ENCODE peak calls at places on chromosomes 6 and 20, in seven cellular contexts. K, S, H, M, I, N and W are unnamed samples.

GRCh38 chr6:158596861-158597260 is 37.0 kb downstream of the TMEM181 start:
- DNase-seq in K (no peak), I (no peak), S (no peak), N (no peak), M (no peak), H (no peak), W (no peak)

GRCh38 chr6:133814797-133815196 is 74.1 kb upstream of the TCF21 start:
- DNase-seq in I (no peak), N (no peak), S (peak), M (no peak), K (no peak), H (no peak), W (no peak)

GRCh38 chr6:100617633-100618348 is 153.1 kb upstream of the SIM1 start:
- DNase-seq in I (no peak), S (no peak), M (no peak), H (no peak), K (no peak), N (no peak), W (no peak)

GRCh38 chr20:13312300-13312699 is 91.2 kb downstream of the ISM1 start:
- DNase-seq in K (no peak), I (no peak), S (no peak), M (no peak), H (no peak), N (no peak), W (no peak)

GRCh38 chr20:10449270-10449669 is 14.2 kb downstream of the SLX4IP start:
- DNase-seq in K (no peak), H (no peak), S (no peak), N (no peak), I (no peak), M (no peak), W (no peak)

GRCh38 chr20:18986895-18987580 is 173.5 kb downstream of the SCP2D1 start:
- DNase-seq in K (no peak), S (no peak), M (no peak), H (no peak), N (no peak), I (no peak), W (no peak)

GRCh38 chr6:87155920-87156600 is 695 bp downstream of the ZNF292 start:
- DNase-seq in N (peak), H (peak), S (peak), I (no peak), K (peak), M (peak), W (peak)

GRCh38 chr6:110359554-110359953 is 1.4 kb upstream of the METTL24 start:
- DNase-seq in N (no peak), K (no peak), S (no peak), H (no peak), I (no peak), M (no peak), W (no peak)

GRCh38 chr6:113672691-113673149 is 184.4 kb upstream of the MARCKS start:
- DNase-seq in K (no peak), H (no peak), N (peak), S (peak), I (no peak), M (no peak), W (peak)

DNA sequence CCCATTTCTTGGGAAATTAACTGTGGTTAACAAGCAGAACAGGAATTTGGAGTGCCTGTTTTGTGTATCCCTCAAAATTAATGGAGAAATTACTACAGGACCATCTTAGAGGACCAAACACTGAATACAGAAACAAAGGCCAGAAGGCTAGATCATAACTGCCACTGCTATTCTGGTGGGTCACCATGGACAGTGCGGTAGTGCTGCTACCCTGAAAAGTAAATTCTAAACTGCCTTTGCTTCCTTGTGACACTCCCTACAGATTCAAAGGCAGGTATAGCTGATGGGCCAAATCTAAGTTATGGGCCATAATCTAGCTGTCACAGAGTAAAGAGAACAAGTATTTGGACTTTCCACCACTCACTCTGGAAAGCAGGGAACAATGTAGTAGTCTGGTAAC is 575.8 kb upstream of the ADGRB3 start:
- DNase-seq in S (no peak), H (no peak), K (no peak), M (no peak), I (no peak), N (no peak), W (no peak)
- H3K4me3 ChIP-seq in S (no peak), H (no peak), K (no peak), M (no peak), I (peak), N (no peak), W (no peak)

DNA sequence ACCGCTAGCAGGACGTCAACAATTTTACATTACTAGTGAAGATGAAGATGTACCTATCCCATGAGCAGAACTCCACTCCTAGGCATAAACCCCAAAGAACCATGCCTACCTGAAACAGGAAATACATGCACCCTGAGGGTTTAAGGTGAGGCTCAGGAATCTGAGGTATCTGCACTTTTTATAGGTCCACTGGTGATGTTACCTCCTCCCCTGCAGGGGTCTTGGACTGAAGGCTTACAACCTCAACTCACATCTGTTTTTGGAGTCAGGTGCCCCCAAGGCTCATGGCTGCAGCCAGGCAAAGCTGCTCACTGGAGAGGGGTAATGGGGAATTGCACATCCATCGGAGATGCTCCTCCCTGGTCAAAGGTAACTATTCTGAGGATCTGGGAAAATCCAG is 132.5 kb upstream of the TRAF3IP2 start:
- DNase-seq in M (no peak), H (no peak), I (no peak), S (peak), N (no peak), K (no peak), W (no peak)
- H3K27ac ChIP-seq in M (peak), H (no peak), I (no peak), S (no peak), N (no peak), K (no peak), W (no peak)

DNA sequence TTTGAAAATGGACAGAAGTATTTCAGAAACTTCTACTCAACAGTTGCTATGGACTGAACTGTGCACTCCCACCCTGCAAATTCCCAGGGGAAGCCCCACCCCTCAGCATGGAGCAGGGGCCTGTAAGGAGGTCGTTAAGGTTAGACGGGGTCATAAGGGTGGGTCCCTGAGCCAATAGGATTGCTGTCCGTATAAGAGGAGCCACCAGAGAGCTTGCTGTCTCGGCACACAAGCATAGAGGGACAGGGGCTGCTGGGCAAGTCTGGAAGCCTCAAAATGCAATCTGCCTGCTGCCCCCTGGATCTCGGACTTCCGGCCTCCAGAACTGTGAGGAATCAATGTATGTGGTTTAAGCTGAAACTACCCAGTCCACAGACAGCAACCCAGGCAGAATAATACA is 37.4 kb upstream of the AFDN start:
- DNase-seq in M (no peak), H (no peak), S (no peak), N (no peak), K (no peak), I (no peak), W (no peak)
- H3K4me3 ChIP-seq in M (no peak), H (no peak), S (no peak), N (no peak), K (no peak), I (no peak), W (no peak)

GRCh38 chr6:9606435-9607134 is 808.3 kb downstream of the TFAP2A start:
- DNase-seq in I (no peak), H (no peak), N (no peak), S (peak), M (no peak), K (no peak), W (no peak)

GRCh38 chr6:9611016-9611415 is 803.9 kb downstream of the TFAP2A start:
- DNase-seq in M (no peak), H (no peak), N (no peak), I (no peak), S (no peak), K (no peak), W (no peak)

GRCh38 chr6:9614778-9615177 is 800.1 kb downstream of the TFAP2A start:
- DNase-seq in S (no peak), M (no peak), N (no peak), I (no peak), H (no peak), K (no peak), W (no peak)

DNA sequence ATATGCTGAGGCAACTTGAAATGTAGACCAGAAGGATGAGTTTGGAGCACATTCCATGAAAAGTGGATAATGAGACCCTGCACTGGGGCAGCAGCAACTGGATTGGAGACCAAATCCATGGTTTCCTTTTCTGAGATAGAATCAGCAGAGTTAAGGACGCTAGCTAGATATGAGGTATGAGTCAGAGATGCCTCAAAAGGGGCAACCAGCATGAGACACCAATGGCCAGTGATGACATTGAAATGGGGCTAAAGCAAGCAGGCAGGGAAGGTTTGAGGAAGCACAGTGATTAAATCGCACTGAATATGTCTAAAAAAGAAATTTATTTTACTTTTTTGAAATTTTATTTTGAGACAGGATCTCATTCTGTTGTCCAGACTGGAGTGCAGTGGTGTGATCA is 802.4 kb downstream of the TFAP2A start:
- DNase-seq in S (no peak), M (no peak), N (no peak), H (no peak), I (no peak), K (no peak), W (no peak)
- H3K27ac ChIP-seq in S (no peak), M (no peak), N (no peak), H (no peak), I (no peak), K (no peak), W (no peak)

GRCh38 chr6:154511735-154512097 is 1.2 kb upstream of the CNKSR3 start:
- DNase-seq in K (no peak), M (no peak), N (no peak), H (no peak), I (no peak), S (no peak), W (no peak)

GRCh38 chr6:154508573-154509375 is 1.7 kb downstream of the CNKSR3 start:
- DNase-seq in N (no peak), I (no peak), H (no peak), M (no peak), K (no peak), S (no peak), W (peak)

GRCh38 chr6:154507209-154507898 is 3.1 kb downstream of the CNKSR3 start:
- DNase-seq in S (no peak), K (no peak), M (no peak), H (no peak), N (no peak), I (no peak), W (no peak)

GRCh38 chr6:154510144-154510905 is at the start of gene CNKSR3:
- DNase-seq in N (peak), M (peak), I (peak), K (peak), S (peak), H (peak), W (peak)

GRCh38 chr6:154509421-154510143 is 903 bp downstream of the CNKSR3 start:
- DNase-seq in K (peak), H (peak), N (peak), S (peak), I (peak), M (peak), W (peak)
- H3K4me3 ChIP-seq in K (peak), H (peak), N (peak), S (peak), I (peak), M (peak), W (peak)

DNA sequence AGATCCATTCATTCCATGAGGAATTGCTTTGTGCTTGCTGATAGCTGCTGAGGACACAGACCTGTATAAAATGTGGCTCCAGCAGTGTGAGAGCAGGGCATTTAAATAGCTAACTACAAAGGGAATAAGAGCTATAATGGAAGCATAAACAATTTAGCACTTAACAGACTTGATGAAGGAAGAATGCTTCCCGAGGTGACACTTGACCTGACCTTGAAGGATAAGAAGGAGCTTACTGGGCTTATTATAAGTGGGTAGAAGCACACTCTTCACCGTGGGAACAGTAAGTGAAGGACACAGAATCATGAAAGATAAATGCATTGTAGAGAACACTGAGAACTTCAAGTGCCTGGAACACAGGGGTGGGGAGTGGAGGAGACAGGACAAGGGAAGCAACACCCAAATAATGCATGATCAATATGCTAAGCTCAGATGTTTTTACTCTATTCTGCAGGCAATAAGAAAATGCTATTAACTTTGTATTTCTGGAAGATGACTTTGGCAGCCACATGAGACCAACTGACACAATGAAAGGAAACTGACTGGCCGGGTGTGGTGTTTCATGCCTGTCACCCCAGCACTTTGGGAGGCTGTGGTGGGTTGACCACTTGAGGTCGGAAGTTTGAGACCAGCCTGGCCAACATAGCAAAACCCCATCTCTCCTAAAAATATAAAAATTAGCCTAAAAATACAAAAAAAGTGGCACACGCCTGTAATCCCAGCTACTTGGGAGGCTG is 84.2 kb downstream of the EPB41L2 start:
- DNase-seq in N (no peak), I (no peak), H (no peak), S (no peak), M (no peak), K (peak), W (no peak)
- H3K27ac ChIP-seq in N (no peak), I (no peak), H (no peak), S (no peak), M (no peak), K (peak), W (no peak)

GRCh38 chr6:168016756-168017525 is 19.5 kb downstream of the KIF25 start:
- DNase-seq in S (no peak), M (no peak), I (peak), K (no peak), N (peak), H (no peak), W (no peak)
- H3K4me3 ChIP-seq in S (no peak), M (no peak), I (no peak), K (no peak), N (no peak), H (no peak), W (no peak)